ENCODE peak calls at places on chromosomes 16 and 17, in eight cellular contexts. One of them, this sample, is unnamed.
A peak's percentile ranks its signal among the peaks of the same experiment; 100 is the strongest.

GRCh38 chr17:35244345-35245195 is 1.7 kb downstream of the SLFN5 start:
- DNase-seq in T-helper 2 cell: peak; percentile 97
- DNase-seq in NCI-H446: no peak
- DNase-seq in foreskin keratinocyte: peak; percentile 88
- DNase-seq in fibroblast of the aortic adventitia: peak; percentile 93
- DNase-seq in EL: peak; percentile 98
- DNase-seq in left lung: peak; percentile 81
- DNase-seq in Calu3: peak; percentile 82
- DNase-seq in this sample: peak; percentile 68

GRCh38 chr17:83061586-83061985 is 17.8 kb upstream of the METRNL start:
- DNase-seq in foreskin keratinocyte: no peak
- DNase-seq in EL: no peak
- DNase-seq in T-helper 2 cell: no peak
- DNase-seq in left lung: peak; percentile 21
- DNase-seq in fibroblast of the aortic adventitia: no peak
- DNase-seq in Calu3: no peak
- DNase-seq in NCI-H446: no peak
- DNase-seq in this sample: no peak

GRCh38 chr16:67935096-67935401 is 1.6 kb downstream of the PSMB10 start:
- DNase-seq in left lung: no peak
- DNase-seq in EL: no peak
- DNase-seq in Calu3: no peak
- DNase-seq in fibroblast of the aortic adventitia: no peak
- DNase-seq in T-helper 2 cell: no peak
- DNase-seq in foreskin keratinocyte: no peak
- DNase-seq in NCI-H446: no peak
- DNase-seq in this sample: no peak

GRCh38 chr17:77692571-77693161 is 265.8 kb upstream of the TNRC6C start:
- DNase-seq in T-helper 2 cell: peak; percentile 49
- DNase-seq in NCI-H446: no peak
- DNase-seq in left lung: no peak
- DNase-seq in fibroblast of the aortic adventitia: peak; percentile 25
- DNase-seq in foreskin keratinocyte: peak; percentile 10
- DNase-seq in EL: peak; percentile 27
- DNase-seq in Calu3: no peak
- DNase-seq in this sample: no peak

GRCh38 chr16:55856950-55857349 is 18.2 kb downstream of the CES5A start:
- DNase-seq in fibroblast of the aortic adventitia: no peak
- DNase-seq in T-helper 2 cell: no peak
- DNase-seq in left lung: peak; percentile 38
- DNase-seq in Calu3: no peak
- DNase-seq in NCI-H446: no peak
- DNase-seq in EL: no peak
- DNase-seq in foreskin keratinocyte: no peak
- DNase-seq in this sample: no peak

GRCh38 chr17:65173284-65173793 is 36.2 kb downstream of the RGS9 start:
- DNase-seq in Calu3: peak; percentile 20
- DNase-seq in fibroblast of the aortic adventitia: peak; percentile 21
- DNase-seq in NCI-H446: no peak
- DNase-seq in left lung: no peak
- DNase-seq in T-helper 2 cell: peak; percentile 99
- DNase-seq in EL: peak; percentile 61
- DNase-seq in foreskin keratinocyte: no peak
- DNase-seq in this sample: no peak

GRCh38 chr16:3553138-3553923 is 23.9 kb downstream of the NLRC3 start:
- DNase-seq in left lung: no peak
- DNase-seq in EL: no peak
- DNase-seq in fibroblast of the aortic adventitia: no peak
- DNase-seq in foreskin keratinocyte: no peak
- DNase-seq in T-helper 2 cell: no peak
- DNase-seq in NCI-H446: no peak
- DNase-seq in Calu3: no peak
- DNase-seq in this sample: no peak

GRCh38 chr16:65178151-65178550 is 56.3 kb upstream of the CDH11 start:
- DNase-seq in left lung: no peak
- DNase-seq in foreskin keratinocyte: no peak
- DNase-seq in EL: peak; percentile 66
- DNase-seq in NCI-H446: no peak
- DNase-seq in fibroblast of the aortic adventitia: peak; percentile 35
- DNase-seq in T-helper 2 cell: no peak
- DNase-seq in Calu3: no peak
- DNase-seq in this sample: no peak

GRCh38 chr17:38628441-38628840 is 22.7 kb upstream of the SRCIN1 start:
- DNase-seq in NCI-H446: no peak
- DNase-seq in left lung: no peak
- DNase-seq in fibroblast of the aortic adventitia: no peak
- DNase-seq in Calu3: peak; percentile 61
- DNase-seq in T-helper 2 cell: no peak
- DNase-seq in foreskin keratinocyte: no peak
- DNase-seq in EL: no peak
- DNase-seq in this sample: no peak

GRCh38 chr17:41777579-41778188 is 8.8 kb downstream of the JUP start:
- DNase-seq in fibroblast of the aortic adventitia: peak; percentile 89
- DNase-seq in EL: peak; percentile 91
- DNase-seq in T-helper 2 cell: no peak
- DNase-seq in left lung: peak; percentile 77
- DNase-seq in NCI-H446: peak; percentile 83
- DNase-seq in Calu3: peak; percentile 50
- DNase-seq in foreskin keratinocyte: no peak
- DNase-seq in this sample: peak; percentile 66

GRCh38 chr16:17469742-17470001 is 1.1 kb downstream of the XYLT1 start:
- DNase-seq in T-helper 2 cell: no peak
- DNase-seq in NCI-H446: no peak
- DNase-seq in Calu3: no peak
- DNase-seq in fibroblast of the aortic adventitia: no peak
- DNase-seq in EL: peak; percentile 36
- DNase-seq in left lung: no peak
- DNase-seq in foreskin keratinocyte: no peak
- DNase-seq in this sample: no peak

GRCh38 chr16:28090646-28091377 is 27.3 kb upstream of the GSG1L start:
- DNase-seq in NCI-H446: no peak
- DNase-seq in Calu3: no peak
- DNase-seq in left lung: no peak
- DNase-seq in EL: peak; percentile 66
- DNase-seq in T-helper 2 cell: no peak
- DNase-seq in fibroblast of the aortic adventitia: peak; percentile 23
- DNase-seq in foreskin keratinocyte: no peak
- DNase-seq in this sample: no peak

GRCh38 chr16:79093554-79093967 is 507.0 kb downstream of the MAF start:
- DNase-seq in EL: no peak
- DNase-seq in left lung: peak; percentile 68
- DNase-seq in T-helper 2 cell: peak; percentile 81
- DNase-seq in fibroblast of the aortic adventitia: no peak
- DNase-seq in foreskin keratinocyte: no peak
- DNase-seq in NCI-H446: no peak
- DNase-seq in Calu3: no peak
- DNase-seq in this sample: no peak

GRCh38 chr17:7355053-7355452 is at the start of gene TMEM95:
- DNase-seq in T-helper 2 cell: no peak
- DNase-seq in foreskin keratinocyte: no peak
- DNase-seq in EL: peak; percentile 65
- DNase-seq in Calu3: no peak
- DNase-seq in NCI-H446: no peak
- DNase-seq in left lung: no peak
- DNase-seq in fibroblast of the aortic adventitia: peak; percentile 37
- DNase-seq in this sample: no peak

GRCh38 chr16:13999895-14000425 is 71.2 kb upstream of the MRTFB start:
- DNase-seq in EL: no peak
- DNase-seq in fibroblast of the aortic adventitia: no peak
- DNase-seq in left lung: no peak
- DNase-seq in T-helper 2 cell: no peak
- DNase-seq in Calu3: no peak
- DNase-seq in foreskin keratinocyte: no peak
- DNase-seq in NCI-H446: no peak
- DNase-seq in this sample: no peak

GRCh38 chr16:68079616-68080344 is 5.4 kb upstream of the NFATC3 start:
- DNase-seq in foreskin keratinocyte: no peak
- DNase-seq in NCI-H446: no peak
- DNase-seq in fibroblast of the aortic adventitia: no peak
- DNase-seq in left lung: peak; percentile 85
- DNase-seq in EL: no peak
- DNase-seq in Calu3: no peak
- DNase-seq in T-helper 2 cell: peak; percentile 97
- DNase-seq in this sample: no peak

GRCh38 chr16:66528294-66528693 is 21.6 kb downstream of the TK2 start:
- DNase-seq in EL: no peak
- DNase-seq in fibroblast of the aortic adventitia: no peak
- DNase-seq in left lung: no peak
- DNase-seq in T-helper 2 cell: no peak
- DNase-seq in foreskin keratinocyte: no peak
- DNase-seq in Calu3: no peak
- DNase-seq in NCI-H446: no peak
- DNase-seq in this sample: no peak

GRCh38 chr16:80611171-80611929 is 70.6 kb downstream of the DYNLRB2 start:
- DNase-seq in fibroblast of the aortic adventitia: no peak
- DNase-seq in EL: no peak
- DNase-seq in Calu3: no peak
- DNase-seq in T-helper 2 cell: no peak
- DNase-seq in NCI-H446: no peak
- DNase-seq in left lung: no peak
- DNase-seq in foreskin keratinocyte: no peak
- DNase-seq in this sample: no peak

GRCh38 chr17:48593126-48593829 is at the start of gene HOXB5:
- DNase-seq in EL: no peak
- DNase-seq in foreskin keratinocyte: no peak
- DNase-seq in NCI-H446: no peak
- DNase-seq in left lung: no peak
- DNase-seq in fibroblast of the aortic adventitia: peak; percentile 43
- DNase-seq in Calu3: peak; percentile 30
- DNase-seq in T-helper 2 cell: peak; percentile 44
- DNase-seq in this sample: no peak

GRCh38 chr17:10069301-10069700 is 129.1 kb downstream of the GAS7 start:
- DNase-seq in fibroblast of the aortic adventitia: peak; percentile 27
- DNase-seq in foreskin keratinocyte: no peak
- DNase-seq in EL: no peak
- DNase-seq in Calu3: no peak
- DNase-seq in NCI-H446: no peak
- DNase-seq in left lung: no peak
- DNase-seq in T-helper 2 cell: no peak
- DNase-seq in this sample: no peak

GRCh38 chr17:75365009-75365930 is 40.2 kb downstream of the GRB2 start:
- DNase-seq in foreskin keratinocyte: no peak
- DNase-seq in Calu3: no peak
- DNase-seq in NCI-H446: no peak
- DNase-seq in fibroblast of the aortic adventitia: no peak
- DNase-seq in EL: no peak
- DNase-seq in left lung: no peak
- DNase-seq in T-helper 2 cell: no peak
- DNase-seq in this sample: no peak